ENCODE peak calls at places on chromosomes 16 and 17, in six cellular contexts. J is GM13977, M is brain microvascular endothelial cell, S is gastrocnemius medialis, F is sigmoid colon, O is AG09309. K is an unnamed sample.

GRCh38 chr17:70144260-70144846 is 25.0 kb upstream of the KCNJ2 start:
- DNase-seq in O (peak; percentile 14), S (no peak), M (no peak), F (no peak), J (no peak), K (no peak)

GRCh38 chr17:75996665-75997590 is 3.7 kb upstream of the CDK3 start:
- DNase-seq in J (peak; percentile 70), O (no peak), F (peak; percentile 68), S (no peak), M (peak; percentile 40), K (peak; percentile 70)

GRCh38 chr17:59804910-59805381 is 87.8 kb downstream of the TUBD1 start:
- DNase-seq in M (no peak), F (no peak), S (no peak), O (no peak), J (no peak), K (no peak)

GRCh38 chr17:68534714-68535113 is 22.5 kb downstream of the PRKAR1A start:
- DNase-seq in F (no peak), J (no peak), O (no peak), M (no peak), S (no peak), K (no peak)

GRCh38 chr17:80005360-80006338 is 30.0 kb downstream of the TBC1D16 start:
- DNase-seq in M (no peak), O (no peak), J (peak; percentile 95), F (no peak), S (no peak), K (peak; percentile 95)

GRCh38 chr17:64074704-64075484 is 54.5 kb upstream of the ICAM2 start:
- DNase-seq in O (peak; percentile 76), S (no peak), F (no peak), M (no peak), J (no peak), K (no peak)

GRCh38 chr16:56824335-56824734 is 40.7 kb upstream of the SLC12A3 start:
- DNase-seq in F (no peak), O (no peak), S (no peak), J (no peak), M (no peak), K (no peak)

GRCh38 chr16:1077877-1078578 is 5.5 kb downstream of the SSTR5 start:
- DNase-seq in J (no peak), S (no peak), O (no peak), M (no peak), F (no peak), K (no peak)

GRCh38 chr17:59853168-59853918 is 39.4 kb downstream of the TUBD1 start:
- DNase-seq in F (peak; percentile 65), M (peak; percentile 84), J (no peak), S (no peak), O (peak; percentile 56), K (peak; percentile 35)

GRCh38 chr16:56608876-56609462 is 585 bp downstream of the MT2A start:
- DNase-seq in J (no peak), S (no peak), F (no peak), O (no peak), M (no peak), K (no peak)

GRCh38 chr16:68740628-68741346 is 3.7 kb downstream of the CDH1 start:
- DNase-seq in O (no peak), M (no peak), F (no peak), J (no peak), S (no peak), K (no peak)

GRCh38 chr16:50901062-50901461 is 159.2 kb downstream of the CYLD start:
- DNase-seq in J (no peak), F (no peak), O (no peak), M (no peak), S (no peak), K (no peak)

GRCh38 chr17:45186955-45187354 is 25.3 kb downstream of the HEXIM2 start:
- DNase-seq in F (no peak), O (no peak), M (no peak), J (no peak), S (no peak), K (no peak)

GRCh38 chr17:73646409-73647305 is 2.4 kb upstream of the SDK2 start:
- DNase-seq in S (no peak), F (no peak), J (no peak), M (no peak), O (no peak), K (peak; percentile 25)

GRCh38 chr17:7309628-7310027 is 2.2 kb downstream of the EIF5A start:
- DNase-seq in O (no peak), S (no peak), M (no peak), J (no peak), F (no peak), K (no peak)

GRCh38 chr16:51756447-51757123 is 605.5 kb upstream of the SALL1 start:
- DNase-seq in S (no peak), F (no peak), O (no peak), J (no peak), M (no peak), K (no peak)

GRCh38 chr16:26667271-26667703 is 399.4 kb upstream of the C16orf82 start:
- DNase-seq in S (no peak), M (no peak), F (no peak), O (no peak), J (no peak), K (no peak)

GRCh38 chr17:5780476-5780875 is 196.2 kb upstream of the NLRP1 start:
- DNase-seq in F (no peak), J (no peak), O (no peak), S (no peak), M (peak; percentile 46), K (no peak)

GRCh38 chr17:38608648-38609047 is 2.9 kb upstream of the SRCIN1 start:
- DNase-seq in S (no peak), J (no peak), F (no peak), M (no peak), O (no peak), K (no peak)

GRCh38 chr17:51461578-51462004 is 201.2 kb downstream of the UTP18 start:
- DNase-seq in S (no peak), O (peak; percentile 13), J (peak; percentile 40), M (peak; percentile 32), F (no peak), K (peak; percentile 54)

GRCh38 chr17:17081304-17081940 is 39.2 kb downstream of the MPRIP start:
- DNase-seq in J (no peak), M (no peak), F (peak; percentile 52), S (no peak), O (no peak), K (no peak)

GRCh38 chr16:84764970-84765369 is 54.8 kb upstream of the CRISPLD2 start:
- DNase-seq in J (no peak), M (no peak), O (no peak), F (no peak), S (no peak), K (no peak)

GRCh38 chr17:41009301-41009760 is 403 bp upstream of the KRTAP3-1 start:
- DNase-seq in J (no peak), M (no peak), S (no peak), O (no peak), F (no peak), K (no peak)

GRCh38 chr17:8124350-8125195 is 667 bp upstream of the HES7 start:
- DNase-seq in F (no peak), O (no peak), J (no peak), M (no peak), S (no peak), K (no peak)

GRCh38 chr16:1121601-1122000 is 25.6 kb upstream of the C1QTNF8 start:
- DNase-seq in O (no peak), F (no peak), J (no peak), M (no peak), S (no peak), K (no peak)

GRCh38 chr17:61149862-61150362 is 249.7 kb upstream of the TBX2 start:
- DNase-seq in F (no peak), O (no peak), J (no peak), M (no peak), S (no peak), K (no peak)

GRCh38 chr17:62720126-62720850 is 87.8 kb downstream of the MARCHF10 start:
- DNase-seq in M (no peak), S (no peak), F (peak; percentile 7), J (no peak), O (no peak), K (no peak)

DNA sequence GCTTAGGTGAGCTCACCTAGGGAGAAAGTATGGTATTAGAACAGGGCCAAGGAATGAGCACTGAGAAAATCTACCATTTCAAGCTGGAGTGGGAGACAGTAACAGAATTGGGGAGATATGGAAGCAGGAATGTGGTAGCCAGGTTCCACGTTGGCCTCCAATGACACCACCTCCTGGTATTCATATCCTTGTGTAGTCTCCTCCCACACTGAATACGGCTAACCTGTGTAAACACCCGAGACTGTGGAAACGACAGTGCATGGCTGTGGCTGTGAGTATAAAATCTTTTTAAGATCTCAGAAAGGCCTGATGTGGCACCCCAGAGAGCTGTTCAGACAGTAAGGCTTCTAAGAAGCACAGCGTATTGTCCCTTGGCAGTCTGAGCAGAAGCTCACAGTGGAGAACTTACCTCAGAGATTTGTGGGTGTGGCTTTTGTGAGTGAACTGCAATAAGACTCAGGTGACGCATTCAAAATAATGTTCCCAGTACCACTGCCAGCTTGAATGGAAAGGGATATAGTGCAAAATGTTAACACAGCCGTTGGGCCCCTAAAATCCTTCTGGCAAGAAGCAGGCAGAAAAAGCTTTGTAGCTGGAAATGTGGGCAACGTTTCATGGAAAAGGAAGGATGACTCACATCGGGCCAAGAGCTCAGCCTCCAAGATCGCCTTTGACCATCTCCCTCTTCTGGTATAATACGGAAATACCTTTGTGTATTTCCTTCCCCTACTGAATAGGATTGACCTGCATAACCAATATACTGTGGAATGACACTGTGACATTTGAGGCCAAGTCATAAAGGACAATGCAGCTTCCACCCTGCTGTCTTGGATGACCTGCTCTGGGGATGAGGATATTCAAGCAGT is 14.4 kb downstream of the SDR42E1 start:
- DNase-seq in J (no peak), O (peak; percentile 40), S (no peak), M (peak; percentile 56), F (no peak), K (no peak)
- TF ChIP-seq CTCF in J (no peak), O (peak; percentile 41), S (no peak), M (peak; percentile 65), F (peak; percentile 42), K (no peak)

GRCh38 chr17:72592242-72592966 is 471.6 kb downstream of the SOX9 start:
- DNase-seq in J (peak; percentile 86), O (no peak), M (peak; percentile 77), F (no peak), S (no peak), K (peak; percentile 79)
- TF ChIP-seq CTCF in J (no peak), O (no peak), M (no peak), F (no peak), S (no peak), K (no peak)

GRCh38 chr17:81907219-81908145 is 3.7 kb downstream of the PCYT2 start:
- DNase-seq in J (no peak), S (peak; percentile 49), O (no peak), M (no peak), F (no peak), K (no peak)
- TF ChIP-seq CTCF in J (peak; percentile 8), S (no peak), O (no peak), M (no peak), F (no peak), K (no peak)

GRCh38 chr16:53546988-53547391 is 44.0 kb upstream of the AKTIP start:
- DNase-seq in S (no peak), F (no peak), J (no peak), M (peak; percentile 37), O (no peak), K (no peak)
- TF ChIP-seq CTCF in S (no peak), F (no peak), J (peak; percentile 50), M (peak; percentile 56), O (no peak), K (peak; percentile 21)

GRCh38 chr17:10316986-10317834 is 55.6 kb downstream of the MYH13 start:
- DNase-seq in S (peak; percentile 12), F (peak; percentile 84), J (peak; percentile 55), M (peak; percentile 10), O (no peak), K (peak; percentile 64)
- TF ChIP-seq CTCF in S (peak; percentile 37), F (peak; percentile 22), J (peak; percentile 68), M (peak; percentile 41), O (peak; percentile 56), K (peak; percentile 68)

GRCh38 chr16:58435779-58436178 is 43.5 kb downstream of the GINS3 start:
- DNase-seq in M (no peak), S (no peak), F (no peak), J (no peak), O (no peak), K (no peak)
- TF ChIP-seq CTCF in M (peak; percentile 17), S (no peak), F (no peak), J (no peak), O (no peak), K (no peak)

K was measured in GM20000.